ENCODE peak calls at places on chromosomes 12 and 14, in seven cellular contexts. F is astrocyte of the spinal cord, P is astrocyte of the cerebellum, H is NCI-H345, L is GM03348, B is non-pigmented ciliary epithelial cell, C is H7. O is an unnamed sample.

GRCh38 chr12:94305293-94305957 is 154.2 kb downstream of the CEP83 start:
- DNase-seq in P (peak; percentile 23), H (peak; percentile 89), L (no peak), C (no peak), B (peak; percentile 59), F (peak; percentile 66), O (peak; percentile 60)

GRCh38 chr12:118816296-118816695 is 165.0 kb upstream of the SRRM4 start:
- DNase-seq in P (no peak), H (no peak), B (no peak), L (no peak), C (no peak), F (no peak), O (no peak)

GRCh38 chr12:111066744-111067437 is 146.5 kb upstream of the MYL2 start:
- DNase-seq in H (no peak), B (no peak), L (no peak), C (peak; percentile 81), P (no peak), F (no peak), O (no peak)

GRCh38 chr12:85866929-85867776 is 6.9 kb upstream of the NTS start:
- DNase-seq in L (peak; percentile 67), B (peak; percentile 55), F (peak; percentile 77), H (peak; percentile 51), C (peak; percentile 35), P (peak; percentile 67), O (peak; percentile 21)

GRCh38 chr14:58832010-58832409 is 194.2 kb downstream of the DACT1 start:
- DNase-seq in B (no peak), H (no peak), F (no peak), C (no peak), P (no peak), L (peak; percentile 9), O (no peak)

GRCh38 chr12:85461127-85461526 is 181.1 kb downstream of the ALX1 start:
- DNase-seq in B (no peak), P (no peak), C (no peak), L (no peak), F (no peak), H (no peak), O (no peak)

GRCh38 chr14:68576496-68577244 is 216.2 kb downstream of the ZFP36L1 start:
- DNase-seq in B (no peak), L (peak; percentile 57), H (no peak), F (peak; percentile 41), P (peak; percentile 23), C (no peak), O (peak; percentile 87)

GRCh38 chr14:75280448-75280830 is 1.8 kb downstream of the FOS start:
- DNase-seq in L (no peak), P (no peak), C (no peak), B (no peak), H (no peak), F (no peak), O (no peak)

GRCh38 chr12:24198936-24199644 is 249.6 kb upstream of the SOX5 start:
- DNase-seq in C (no peak), F (peak; percentile 58), H (no peak), P (peak; percentile 38), L (no peak), B (no peak), O (no peak)

GRCh38 chr12:131413006-131413405 is 297.9 kb upstream of the SFSWAP start:
- DNase-seq in P (no peak), F (no peak), B (no peak), L (no peak), H (peak; percentile 18), C (no peak), O (no peak)

GRCh38 chr14:89629383-89629782 is 212.3 kb upstream of the FOXN3 start:
- DNase-seq in L (no peak), F (no peak), B (no peak), C (no peak), H (no peak), P (no peak), O (no peak)

GRCh38 chr12:12133259-12133658 is 62.5 kb downstream of the BCL2L14 start:
- DNase-seq in C (no peak), H (no peak), P (no peak), F (no peak), L (no peak), B (no peak), O (no peak)

GRCh38 chr14:68785817-68786490 is 6.9 kb downstream of the ZFP36L1 start:
- DNase-seq in B (no peak), F (peak; percentile 75), L (peak; percentile 56), H (no peak), C (peak; percentile 49), P (no peak), O (peak; percentile 70)

GRCh38 chr14:58668848-58669480 is 31.2 kb downstream of the DACT1 start:
- DNase-seq in L (no peak), H (no peak), P (no peak), F (no peak), B (no peak), C (no peak), O (no peak)

GRCh38 chr14:67269338-67270060 is 28.3 kb downstream of the PALS1 start:
- DNase-seq in L (peak; percentile 69), C (no peak), P (peak; percentile 51), B (no peak), F (peak; percentile 81), H (no peak), O (peak; percentile 47)

GRCh38 chr14:85024931-85025330 is 505.0 kb upstream of the FLRT2 start:
- DNase-seq in B (no peak), H (no peak), P (no peak), C (no peak), L (peak; percentile 20), F (no peak), O (peak; percentile 4)

GRCh38 chr12:116161588-116161987 is 115.9 kb downstream of the MED13L start:
- DNase-seq in C (no peak), P (no peak), H (no peak), B (no peak), F (no peak), L (no peak), O (peak; percentile 37)

GRCh38 chr14:89613260-89614008 is 196.4 kb upstream of the FOXN3 start:
- DNase-seq in C (no peak), B (no peak), P (no peak), L (no peak), H (no peak), F (no peak), O (no peak)

GRCh38 chr14:104467641-104468040 is 111.9 kb upstream of the C14orf180 start:
- DNase-seq in F (no peak), H (no peak), B (no peak), P (no peak), C (no peak), L (no peak), O (no peak)

GRCh38 chr12:51529586-51529985 is 61.4 kb upstream of the SCN8A start:
- DNase-seq in B (no peak), F (no peak), C (no peak), P (no peak), L (no peak), H (no peak), O (no peak)

O was measured in foreskin fibroblast.